ENCODE peak calls at places on chromosomes 5 and 9, in seven cellular contexts. One of them, this sample, is unnamed.

GRCh38 chr5:180718810-180719453 is 20.9 kb downstream of the OR2Y1 start:
- DNase-seq in stimulated activated CD4-positive, alpha-beta T cell treated with anti-CD3 and anti-CD28 coated beads, Interleukin-2, amount 100 ng/mL, for 24 hours: peak
- DNase-seq in aorta: no peak
- DNase-seq in GM23338: peak
- DNase-seq in fibroblast of the aortic adventitia: peak
- DNase-seq in PC-3: peak
- DNase-seq in NCI-H446 treated with DMSO at 0.1 percent for 48 hours: no peak
- DNase-seq in this sample: peak

GRCh38 chr9:108569624-108570023 is 286.2 kb downstream of the ACTL7B start:
- DNase-seq in fibroblast of the aortic adventitia: peak
- DNase-seq in stimulated activated CD4-positive, alpha-beta T cell treated with anti-CD3 and anti-CD28 coated beads, Interleukin-2, amount 100 ng/mL, for 24 hours: no peak
- DNase-seq in GM23338: no peak
- DNase-seq in aorta: no peak
- DNase-seq in PC-3: peak
- DNase-seq in NCI-H446 treated with DMSO at 0.1 percent for 48 hours: no peak
- DNase-seq in this sample: no peak

GRCh38 chr5:24351285-24351684 is 293.5 kb downstream of the CDH10 start:
- DNase-seq in PC-3: no peak
- DNase-seq in stimulated activated CD4-positive, alpha-beta T cell treated with anti-CD3 and anti-CD28 coated beads, Interleukin-2, amount 100 ng/mL, for 24 hours: no peak
- DNase-seq in GM23338: no peak
- DNase-seq in aorta: no peak
- DNase-seq in fibroblast of the aortic adventitia: no peak
- DNase-seq in NCI-H446 treated with DMSO at 0.1 percent for 48 hours: no peak
- DNase-seq in this sample: no peak

GRCh38 chr5:55481293-55481900 is 53.4 kb downstream of the PLPP1 start:
- DNase-seq in GM23338: no peak
- DNase-seq in NCI-H446 treated with DMSO at 0.1 percent for 48 hours: no peak
- DNase-seq in stimulated activated CD4-positive, alpha-beta T cell treated with anti-CD3 and anti-CD28 coated beads, Interleukin-2, amount 100 ng/mL, for 24 hours: no peak
- DNase-seq in aorta: no peak
- DNase-seq in PC-3: no peak
- DNase-seq in fibroblast of the aortic adventitia: peak
- DNase-seq in this sample: peak

GRCh38 chr5:95973793-95974325 is 12.2 kb upstream of the ELL2 start:
- DNase-seq in stimulated activated CD4-positive, alpha-beta T cell treated with anti-CD3 and anti-CD28 coated beads, Interleukin-2, amount 100 ng/mL, for 24 hours: no peak
- DNase-seq in fibroblast of the aortic adventitia: peak
- DNase-seq in NCI-H446 treated with DMSO at 0.1 percent for 48 hours: no peak
- DNase-seq in PC-3: no peak
- DNase-seq in aorta: no peak
- DNase-seq in GM23338: no peak
- DNase-seq in this sample: no peak

GRCh38 chr9:124009835-124010226 is 1.7 kb upstream of the LHX2 start:
- DNase-seq in PC-3: no peak
- DNase-seq in NCI-H446 treated with DMSO at 0.1 percent for 48 hours: no peak
- DNase-seq in fibroblast of the aortic adventitia: no peak
- DNase-seq in aorta: no peak
- DNase-seq in stimulated activated CD4-positive, alpha-beta T cell treated with anti-CD3 and anti-CD28 coated beads, Interleukin-2, amount 100 ng/mL, for 24 hours: no peak
- DNase-seq in GM23338: no peak
- DNase-seq in this sample: no peak

GRCh38 chr5:131976414-131977211 is 31.1 kb upstream of the MEIKIN start:
- DNase-seq in GM23338: no peak
- DNase-seq in NCI-H446 treated with DMSO at 0.1 percent for 48 hours: no peak
- DNase-seq in fibroblast of the aortic adventitia: no peak
- DNase-seq in aorta: no peak
- DNase-seq in PC-3: no peak
- DNase-seq in stimulated activated CD4-positive, alpha-beta T cell treated with anti-CD3 and anti-CD28 coated beads, Interleukin-2, amount 100 ng/mL, for 24 hours: no peak
- DNase-seq in this sample: no peak

GRCh38 chr5:139494832-139495231 is 12.3 kb upstream of the STING1 start:
- DNase-seq in aorta: no peak
- DNase-seq in GM23338: no peak
- DNase-seq in PC-3: peak
- DNase-seq in fibroblast of the aortic adventitia: peak
- DNase-seq in NCI-H446 treated with DMSO at 0.1 percent for 48 hours: no peak
- DNase-seq in stimulated activated CD4-positive, alpha-beta T cell treated with anti-CD3 and anti-CD28 coated beads, Interleukin-2, amount 100 ng/mL, for 24 hours: no peak
- DNase-seq in this sample: no peak

GRCh38 chr5:96885518-96886338 is 9.4 kb downstream of the ERAP2 start:
- DNase-seq in fibroblast of the aortic adventitia: no peak
- DNase-seq in GM23338: no peak
- DNase-seq in PC-3: no peak
- DNase-seq in aorta: no peak
- DNase-seq in stimulated activated CD4-positive, alpha-beta T cell treated with anti-CD3 and anti-CD28 coated beads, Interleukin-2, amount 100 ng/mL, for 24 hours: peak
- DNase-seq in NCI-H446 treated with DMSO at 0.1 percent for 48 hours: no peak
- DNase-seq in this sample: peak

GRCh38 chr9:109036744-109037680 is 23.7 kb upstream of the CTNNAL1 start:
- DNase-seq in stimulated activated CD4-positive, alpha-beta T cell treated with anti-CD3 and anti-CD28 coated beads, Interleukin-2, amount 100 ng/mL, for 24 hours: no peak
- DNase-seq in aorta: no peak
- DNase-seq in fibroblast of the aortic adventitia: peak
- DNase-seq in NCI-H446 treated with DMSO at 0.1 percent for 48 hours: no peak
- DNase-seq in GM23338: no peak
- DNase-seq in PC-3: no peak
- DNase-seq in this sample: no peak

GRCh38 chr5:179612577-179613459 is 10.7 kb downstream of the HNRNPH1 start:
- DNase-seq in GM23338: no peak
- DNase-seq in aorta: no peak
- DNase-seq in NCI-H446 treated with DMSO at 0.1 percent for 48 hours: no peak
- DNase-seq in PC-3: no peak
- DNase-seq in stimulated activated CD4-positive, alpha-beta T cell treated with anti-CD3 and anti-CD28 coated beads, Interleukin-2, amount 100 ng/mL, for 24 hours: no peak
- DNase-seq in fibroblast of the aortic adventitia: peak
- DNase-seq in this sample: peak

GRCh38 chr5:65032250-65032649 is 263.5 kb downstream of the CWC27 start:
- DNase-seq in fibroblast of the aortic adventitia: peak
- DNase-seq in aorta: no peak
- DNase-seq in NCI-H446 treated with DMSO at 0.1 percent for 48 hours: no peak
- DNase-seq in GM23338: no peak
- DNase-seq in PC-3: no peak
- DNase-seq in stimulated activated CD4-positive, alpha-beta T cell treated with anti-CD3 and anti-CD28 coated beads, Interleukin-2, amount 100 ng/mL, for 24 hours: no peak
- DNase-seq in this sample: no peak

GRCh38 chr9:84668204-84669007 is 1.1 kb upstream of the NTRK2 start:
- DNase-seq in stimulated activated CD4-positive, alpha-beta T cell treated with anti-CD3 and anti-CD28 coated beads, Interleukin-2, amount 100 ng/mL, for 24 hours: peak
- DNase-seq in fibroblast of the aortic adventitia: peak
- DNase-seq in GM23338: peak
- DNase-seq in NCI-H446 treated with DMSO at 0.1 percent for 48 hours: no peak
- DNase-seq in PC-3: peak
- DNase-seq in aorta: peak
- DNase-seq in this sample: peak

GRCh38 chr5:150255659-150256415 is 33.7 kb downstream of the CAMK2A start:
- DNase-seq in PC-3: no peak
- DNase-seq in aorta: no peak
- DNase-seq in GM23338: no peak
- DNase-seq in fibroblast of the aortic adventitia: peak
- DNase-seq in NCI-H446 treated with DMSO at 0.1 percent for 48 hours: no peak
- DNase-seq in stimulated activated CD4-positive, alpha-beta T cell treated with anti-CD3 and anti-CD28 coated beads, Interleukin-2, amount 100 ng/mL, for 24 hours: no peak
- DNase-seq in this sample: no peak